ENCODE peak calls at places on chromosomes 16 and 17, in seven cellular contexts. N, T, H, V, I, P and O are unnamed samples.

GRCh38 chr17:60902399-60902798 is 224.7 kb downstream of the BCAS3 start:
- DNase-seq in N (no peak), T (no peak), H (no peak), V (no peak), I (no peak), P (no peak), O (no peak)

GRCh38 chr16:68342620-68343019 is 31.8 kb downstream of the PRMT7 start:
- DNase-seq in N (no peak), T (no peak), H (no peak), V (no peak), I (no peak), P (no peak), O (no peak)

GRCh38 chr17:8629371-8630226 is 926 bp downstream of the MYH10 start:
- DNase-seq in N (no peak), T (no peak), H (no peak), V (peak), I (peak), P (no peak), O (peak)

GRCh38 chr16:88730632-88731607 is 24.6 kb downstream of the CTU2 start:
- DNase-seq in N (no peak), T (no peak), H (no peak), V (peak), I (no peak), P (no peak), O (no peak)

GRCh38 chr16:52497067-52497816 is 49.7 kb downstream of the TOX3 start:
- DNase-seq in N (no peak), T (no peak), H (no peak), V (peak), I (no peak), P (no peak), O (no peak)

GRCh38 chr17:8991514-8992285 is 26.2 kb upstream of the PIK3R5 start:
- DNase-seq in N (peak), T (peak), H (peak), V (no peak), I (peak), P (peak), O (peak)

GRCh38 chr17:66302761-66303626 is 581 bp downstream of the PRKCA start:
- DNase-seq in N (peak), T (peak), H (peak), V (peak), I (peak), P (peak), O (peak)

GRCh38 chr17:81169870-81170309 is 3.9 kb upstream of the AATK start:
- DNase-seq in N (no peak), T (no peak), H (no peak), V (no peak), I (no peak), P (no peak), O (no peak)

GRCh38 chr17:47615766-47616424 is 33.8 kb upstream of the KPNB1 start:
- DNase-seq in N (peak), T (no peak), H (peak), V (peak), I (peak), P (no peak), O (no peak)

GRCh38 chr17:45170976-45171337 is 9.3 kb downstream of the HEXIM2 start:
- DNase-seq in N (peak), T (no peak), H (peak), V (no peak), I (no peak), P (peak), O (no peak)

GRCh38 chr17:82160081-82160480 is 52.6 kb downstream of the CCDC57 start:
- DNase-seq in N (no peak), T (no peak), H (no peak), V (no peak), I (no peak), P (no peak), O (no peak)

GRCh38 chr16:21071741-21072140 is 78.9 kb downstream of the DNAH3 start:
- DNase-seq in N (no peak), T (no peak), H (no peak), V (no peak), I (no peak), P (no peak), O (no peak)

GRCh38 chr17:66951605-66951953 is 12.9 kb upstream of the CACNG4 start:
- DNase-seq in N (no peak), T (no peak), H (no peak), V (no peak), I (no peak), P (no peak), O (no peak)

GRCh38 chr17:82435103-82435502 is 15.4 kb downstream of the CYBC1 start:
- DNase-seq in N (no peak), T (no peak), H (no peak), V (no peak), I (no peak), P (no peak), O (no peak)

GRCh38 chr16:50244504-50245416 is 21.6 kb upstream of the ADCY7 start:
- DNase-seq in N (no peak), T (no peak), H (no peak), V (peak), I (peak), P (no peak), O (peak)

GRCh38 chr16:12573730-12574383 is 229.8 kb downstream of the CPPED1 start:
- DNase-seq in N (no peak), T (peak), H (peak), V (no peak), I (peak), P (peak), O (peak)